ENCODE peak calls at places on chromosome 19, in five cellular contexts. V, F, I, O and D are unnamed samples.
A peak's percentile ranks its signal among the peaks of the same experiment; 100 is the strongest.

GRCh38 chr19:54653181-54653809 is 9.5 kb upstream of the LILRB4 start:
- DNase-seq in V (no peak), F (peak; percentile 8), I (peak; percentile 41), O (no peak), D (no peak)

GRCh38 chr19:10461047-10461949 is 41.0 kb downstream of the PDE4A start:
- DNase-seq in V (peak; percentile 95), F (peak; percentile 12), I (peak; percentile 99), O (peak; percentile 88), D (peak; percentile 97)

GRCh38 chr19:18397242-18398202 is at the start of gene LRRC25:
- DNase-seq in V (peak; percentile 83), F (no peak), I (peak; percentile 63), O (no peak), D (no peak)

GRCh38 chr19:39997595-39998216 is 846 bp downstream of the ZNF546 start:
- DNase-seq in V (no peak), F (peak; percentile 12), I (peak; percentile 37), O (no peak), D (no peak)

GRCh38 chr19:33292595-33293254 is 9.6 kb downstream of the CEBPA start:
- DNase-seq in V (peak; percentile 81), F (no peak), I (no peak), O (no peak), D (no peak)

GRCh38 chr19:14400913-14401312 is 18.2 kb downstream of the DDX39A start:
- DNase-seq in V (no peak), F (no peak), I (no peak), O (no peak), D (no peak)

GRCh38 chr19:35056513-35057063 is 15.1 kb downstream of the HPN start:
- DNase-seq in V (no peak), F (no peak), I (no peak), O (no peak), D (no peak)

GRCh38 chr19:53808710-53809125 is 15.4 kb downstream of the NLRP12 start:
- DNase-seq in V (no peak), F (peak; percentile 68), I (peak; percentile 49), O (no peak), D (no peak)

DNA sequence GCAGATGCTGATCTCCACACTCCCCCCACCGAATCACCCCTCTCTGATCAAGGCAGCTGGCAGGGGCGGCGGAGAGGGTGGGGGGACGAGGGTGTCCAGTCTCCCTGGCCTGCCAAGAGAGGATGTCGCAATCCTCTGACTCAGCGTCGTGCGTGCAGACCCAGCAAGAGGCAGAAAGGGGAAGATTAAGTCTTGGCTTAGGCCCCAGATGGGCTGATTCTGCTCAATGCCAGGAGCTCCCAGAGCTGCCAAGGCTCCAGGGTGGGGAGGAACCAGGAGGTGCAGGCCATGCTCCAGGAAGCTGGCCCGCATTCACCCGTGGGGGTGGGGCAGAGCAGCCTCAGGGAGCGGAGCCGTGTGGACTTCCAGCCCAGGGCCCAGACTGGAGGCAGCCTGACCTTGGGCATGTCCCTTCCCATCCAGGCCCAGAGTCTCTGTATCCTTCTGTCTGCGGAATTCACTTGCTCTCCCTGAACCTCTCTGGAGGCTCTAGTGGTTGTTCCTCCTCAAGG is 6.6 kb upstream of the BCL3 start:
- DNase-seq in V (peak; percentile 99), F (peak; percentile 78), I (peak; percentile 65), O (peak; percentile 98), D (peak; percentile 98)
- TF ChIP-seq EP300 in V (peak; percentile 98), F (peak; percentile 19), I (peak; percentile 90), O (peak; percentile 90), D (peak; percentile 24)

GRCh38 chr19:56838680-56838929 is 1.9 kb downstream of the PEG3 start:
- DNase-seq in V (peak; percentile 92), F (no peak), I (no peak), O (no peak), D (no peak)

GRCh38 chr19:56837892-56838679 is 2.4 kb downstream of the PEG3 start:
- DNase-seq in V (peak; percentile 78), F (peak; percentile 67), I (peak; percentile 64), O (no peak), D (peak; percentile 82)

GRCh38 chr19:56836059-56836458 is 4.5 kb downstream of the PEG3 start:
- DNase-seq in V (no peak), F (no peak), I (no peak), O (no peak), D (no peak)

GRCh38 chr19:56837004-56837403 is 3.5 kb downstream of the PEG3 start:
- DNase-seq in V (peak; percentile 22), F (peak; percentile 37), I (peak; percentile 10), O (no peak), D (no peak)

GRCh38 chr19:56837492-56837891 is 3.0 kb downstream of the PEG3 start:
- DNase-seq in V (peak; percentile 67), F (peak; percentile 28), I (peak; percentile 68), O (peak; percentile 31), D (no peak)
- TF ChIP-seq POLR2AphosphoS5 in V (no peak), F (no peak), I (no peak), O (no peak), D (no peak)

GRCh38 chr19:4759388-4760284 is 31.9 kb upstream of the FEM1A start:
- DNase-seq in V (peak; percentile 93), F (peak; percentile 89), I (peak; percentile 99), O (peak; percentile 92), D (peak; percentile 88)
- TF ChIP-seq EP300 in V (no peak), F (no peak), I (no peak), O (no peak), D (no peak)

DNA sequence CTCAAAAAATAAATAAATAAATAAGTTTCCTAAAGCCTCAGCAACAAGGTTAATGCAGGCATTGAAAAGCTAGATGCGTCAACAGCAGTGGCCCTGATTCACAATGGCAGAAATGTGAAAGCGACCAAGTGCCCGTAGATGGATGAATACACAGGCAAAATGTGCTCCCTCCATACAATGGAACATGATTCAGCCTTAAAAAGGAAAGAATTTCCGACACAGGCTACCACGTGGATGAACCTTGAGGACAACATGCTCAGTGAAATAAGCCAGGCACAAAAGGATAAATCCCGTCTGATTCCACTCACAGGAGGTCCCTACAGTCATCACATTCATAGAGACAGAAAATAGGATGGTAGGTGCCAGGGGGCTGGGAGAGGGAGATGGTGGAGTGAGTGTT is 31.7 kb downstream of the INSR start:
- DNase-seq in V (no peak), F (no peak), I (no peak), O (no peak), D (no peak)
- TF ChIP-seq POLR2AphosphoS5 in V (no peak), F (no peak), I (no peak), O (peak; percentile 9), D (no peak)